ENCODE peak calls at places on chromosomes 16 and 17, in five cellular contexts. W is fibroblast of the conjunctiva, P is mucosa of descending colon, I is GM04504, H is T-helper 1 cell. Y is an unnamed sample.

GRCh38 chr17:21233581-21234337 is 19.5 kb downstream of the NATD1 start:
- DNase-seq in W (no peak), P (no peak), I (no peak), H (no peak), Y (no peak)

GRCh38 chr16:83624436-83625120 is 183.2 kb upstream of the HSBP1 start:
- DNase-seq in W (no peak), P (no peak), I (no peak), H (no peak), Y (no peak)

GRCh38 chr16:74951676-74952075 is 33.2 kb downstream of the WDR59 start:
- DNase-seq in W (no peak), P (no peak), I (no peak), H (no peak), Y (no peak)

GRCh38 chr17:31413871-31414589 is 22.6 kb downstream of the RAB11FIP4 start:
- DNase-seq in W (no peak), P (no peak), I (peak), H (no peak), Y (peak)

GRCh38 chr17:31452101-31452500 is 60.6 kb downstream of the RAB11FIP4 start:
- DNase-seq in W (no peak), P (no peak), I (no peak), H (no peak), Y (no peak)

GRCh38 chr17:28173071-28173561 is 130.6 kb downstream of the NLK start:
- DNase-seq in W (no peak), P (no peak), I (no peak), H (no peak), Y (no peak)

GRCh38 chr16:6955303-6955702 is 377.3 kb upstream of the RBFOX1 start:
- DNase-seq in W (no peak), P (no peak), I (no peak), H (no peak), Y (no peak)

GRCh38 chr17:66241839-66242238 is 12.6 kb upstream of the APOH start:
- DNase-seq in W (no peak), P (no peak), I (no peak), H (no peak), Y (no peak)

GRCh38 chr16:28580726-28581315 is 16.0 kb downstream of the SULT1A2 start:
- DNase-seq in W (no peak), P (no peak), I (no peak), H (no peak), Y (no peak)

GRCh38 chr17:5695480-5695879 is 111.2 kb upstream of the NLRP1 start:
- DNase-seq in W (no peak), P (no peak), I (no peak), H (no peak), Y (no peak)

Y was measured in MV-4-11.